ENCODE peak calls at places on chromosomes 12 and 14, in four cellular contexts. P, B, R and E are unnamed samples.

GRCh38 chr14:96582641-96582980 is 80.4 kb downstream of the PAPOLA start:
- DNase-seq in B (no peak), R (no peak), P (no peak), E (no peak)

GRCh38 chr14:95040723-95041476 is 116.4 kb downstream of the DICER1 start:
- DNase-seq in B (no peak), R (no peak), P (no peak), E (no peak)

GRCh38 chr14:64200170-64200569 is 94.0 kb downstream of the ESR2 start:
- DNase-seq in B (no peak), P (no peak), R (no peak), E (peak; percentile 15)

GRCh38 chr12:78403136-78403535 is 461.4 kb upstream of the SYT1 start:
- DNase-seq in R (peak; percentile 75), B (peak; percentile 86), P (no peak), E (no peak)

GRCh38 chr12:127272864-127273263 is 994.1 kb upstream of the TMEM132C start:
- DNase-seq in B (peak; percentile 99), P (no peak), R (no peak), E (no peak)

GRCh38 chr12:104873374-104873773 is 84.7 kb downstream of the SLC41A2 start:
- DNase-seq in B (no peak), P (no peak), R (no peak), E (no peak)

GRCh38 chr12:131487379-131488129 is 223.3 kb upstream of the SFSWAP start:
- DNase-seq in B (no peak), P (no peak), R (no peak), E (peak; percentile 22)

GRCh38 chr12:54840293-54840692 is 14.0 kb upstream of the MUCL1 start:
- DNase-seq in B (no peak), R (no peak), P (no peak), E (no peak)

GRCh38 chr12:19338405-19338804 is 100.9 kb upstream of the AEBP2 start:
- DNase-seq in B (peak; percentile 6), R (no peak), P (no peak), E (no peak)